ENCODE peak calls at places on chromosomes 13 and 19, in ten cellular contexts. X is aorta; D is IMR-90; I is PC-9; B is effector memory CD4-positive, alpha-beta T cell; Q is mammary epithelial cell; H is small intestine; S is thyroid gland; A is breast epithelium; J is CD8-positive, alpha-beta memory T cell. R is an unnamed sample.

GRCh38 chr19:48806818-48807589 is 3.8 kb downstream of the BCAT2 start:
- DNase-seq in X (no peak), D (peak; percentile 39), I (no peak), B (no peak), Q (no peak), H (peak; percentile 92), S (no peak), A (no peak), J (no peak), R (no peak)

GRCh38 chr19:1874554-1875185 is 10.6 kb downstream of the ABHD17A start:
- DNase-seq in X (no peak), D (no peak), I (no peak), B (no peak), Q (no peak), H (peak; percentile 26), S (no peak), A (no peak), J (peak; percentile 78), R (no peak)

GRCh38 chr13:20825476-20825875 is 51.7 kb upstream of the EEF1AKMT1 start:
- DNase-seq in X (no peak), D (peak; percentile 55), I (no peak), B (no peak), Q (no peak), H (no peak), S (peak; percentile 35), A (no peak), J (no peak), R (no peak)

GRCh38 chr13:33014291-33014690 is 1.9 kb upstream of the KL start:
- DNase-seq in X (no peak), D (no peak), I (peak; percentile 75), B (no peak), Q (no peak), H (no peak), S (no peak), A (no peak), J (no peak), R (no peak)

GRCh38 chr19:38852231-38853044 is 2.7 kb upstream of the HNRNPL start:
- DNase-seq in X (peak; percentile 79), D (peak; percentile 79), I (peak; percentile 81), B (peak; percentile 62), Q (peak; percentile 64), H (peak; percentile 58), S (peak; percentile 68), A (peak; percentile 68), J (peak; percentile 48), R (peak; percentile 79)

GRCh38 chr13:113184568-113185440 is 23.7 kb downstream of the PCID2 start:
- DNase-seq in X (no peak), D (no peak), I (no peak), B (no peak), Q (no peak), H (no peak), S (no peak), A (no peak), J (no peak), R (no peak)

GRCh38 chr19:51735759-51736449 is 12.1 kb upstream of the HAS1 start:
- DNase-seq in X (peak; percentile 83), D (peak; percentile 3), I (no peak), B (no peak), Q (no peak), H (no peak), S (no peak), A (no peak), J (no peak), R (peak; percentile 42)

GRCh38 chr13:25192052-25192451 is 20.0 kb upstream of the AMER2 start:
- DNase-seq in X (no peak), D (no peak), I (no peak), B (no peak), Q (no peak), H (no peak), S (no peak), A (no peak), J (no peak), R (no peak)

GRCh38 chr13:113625965-113626661 is 31.9 kb downstream of the ATP4B start:
- DNase-seq in X (peak; percentile 35), D (peak; percentile 50), I (no peak), B (no peak), Q (no peak), H (no peak), S (no peak), A (peak; percentile 10), J (no peak), R (no peak)

GRCh38 chr13:99803141-99803540 is 168.4 kb downstream of the ZIC5 start:
- DNase-seq in X (no peak), D (no peak), I (no peak), B (no peak), Q (no peak), H (no peak), S (no peak), A (no peak), J (no peak), R (no peak)

GRCh38 chr13:111958612-111959395 is 108.1 kb upstream of the SOX1 start:
- DNase-seq in X (no peak), D (no peak), I (no peak), B (no peak), Q (no peak), H (no peak), S (no peak), A (no peak), J (no peak), R (no peak)
- H3K9me3 ChIP-seq in X (no peaks in the 10 kb centered on the region), D (peaks cover 39% of the 10 kb centered on the region), I (no peaks in the 10 kb centered on the region), B (no peaks in the 10 kb centered on the region), Q (peaks cover 38% of the 10 kb centered on the region), H (no peaks in the 10 kb centered on the region), S (no peaks in the 10 kb centered on the region), A (peaks cover 5% of the 10 kb centered on the region), J (no peaks in the 10 kb centered on the region), R (no peaks in the 10 kb centered on the region)

DNA sequence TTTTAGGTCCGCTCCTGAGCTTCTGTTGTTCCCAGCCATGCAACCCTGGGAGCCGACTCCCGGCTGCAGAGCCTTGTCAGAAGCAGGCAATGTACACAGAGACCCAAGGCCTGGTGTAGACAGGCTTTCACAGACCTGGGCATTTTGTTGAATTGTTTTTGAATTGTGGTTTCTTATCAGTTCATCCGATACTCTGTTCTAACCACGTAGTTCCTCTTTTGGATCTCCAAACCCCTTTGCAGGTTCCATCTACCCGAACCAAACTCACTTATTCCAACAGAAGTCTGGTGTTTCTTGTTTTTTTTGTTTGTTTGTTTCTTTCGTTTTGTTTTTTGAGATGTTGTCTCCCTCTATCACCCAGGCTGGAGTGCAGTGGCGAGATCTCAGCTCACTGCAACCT is 6.3 kb upstream of the NLRP2 start:
- DNase-seq in X (no peak), D (no peak), I (no peak), B (no peak), Q (no peak), H (no peak), S (no peak), A (no peak), J (no peak), R (no peak)
- H3K4me3 ChIP-seq in X (no peak overlapping the region), D (no peak overlapping the region), I (no peak overlapping the region), B (no peak overlapping the region), Q (no peak overlapping the region), H (no peak overlapping the region), S (no peak overlapping the region), A (no peak overlapping the region), J (no peak overlapping the region), R (no peak overlapping the region)

GRCh38 chr13:101767096-101767495 is 314.6 kb downstream of the ITGBL1 start:
- DNase-seq in X (no peak), D (no peak), I (no peak), B (no peak), Q (no peak), H (no peak), S (no peak), A (no peak), J (no peak), R (no peak)

DNA sequence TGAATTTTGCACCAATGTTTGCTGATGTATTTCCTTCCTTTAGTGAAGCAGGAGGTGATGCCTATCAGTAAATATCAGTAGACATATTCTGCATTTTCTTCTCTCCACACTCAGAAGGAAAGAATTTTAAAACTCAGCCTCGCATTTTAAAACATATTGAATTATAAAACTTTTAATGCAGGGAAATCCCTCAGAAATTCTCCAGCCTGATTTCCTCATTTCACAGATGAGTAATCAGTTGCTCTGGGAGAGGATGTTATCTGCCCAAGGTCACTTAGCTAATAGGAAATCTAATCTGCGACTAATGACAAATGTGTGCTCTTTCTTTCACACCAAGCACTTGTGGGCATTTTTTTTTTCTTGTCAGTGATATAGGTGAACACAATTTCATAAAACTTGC is 320.6 kb downstream of the ITGBL1 start:
- DNase-seq in X (no peak), D (no peak), I (peak; percentile 45), B (no peak), Q (no peak), H (no peak), S (no peak), A (no peak), J (no peak), R (no peak)
- H3K27me3 ChIP-seq in X (no peaks in the 10 kb centered on the region), D (peaks cover 1% of the 10 kb centered on the region), I (no peaks in the 10 kb centered on the region), B (no peaks in the 10 kb centered on the region), Q (no peaks in the 10 kb centered on the region), H (no peaks in the 10 kb centered on the region), S (no peaks in the 10 kb centered on the region), A (no peaks in the 10 kb centered on the region), J (no peaks in the 10 kb centered on the region), R (no peaks in the 10 kb centered on the region)

DNA sequence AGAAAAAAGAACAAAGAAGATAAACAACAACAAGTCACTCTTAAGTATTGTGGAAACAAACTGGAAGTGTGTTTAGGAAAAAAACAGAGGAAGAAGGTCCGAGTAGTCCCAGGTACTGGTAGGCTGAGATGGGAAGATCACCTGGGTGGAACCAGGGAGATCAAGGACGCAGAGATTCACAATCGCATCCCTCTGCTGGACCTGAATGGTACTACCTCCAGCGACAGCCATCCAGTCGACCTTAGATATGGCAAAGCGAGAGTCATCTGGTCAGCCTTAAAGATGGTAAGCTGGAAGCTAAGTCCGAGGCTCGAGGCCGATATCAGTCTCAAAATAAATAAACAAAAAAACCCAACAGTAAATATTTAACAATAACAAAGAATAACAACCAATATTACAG is 44.9 kb upstream of the ZNF91 start:
- DNase-seq in X (no peak), D (no peak), I (no peak), B (no peak), Q (no peak), H (no peak), S (no peak), A (no peak), J (no peak), R (no peak)
- H3K9me3 ChIP-seq in X (peaks cover 8% of the 10 kb centered on the region), D (peaks cover 24% of the 10 kb centered on the region), I (peaks cover 45% of the 10 kb centered on the region), B (no peaks in the 10 kb centered on the region), Q (peaks cover 18% of the 10 kb centered on the region), H (peaks cover 3% of the 10 kb centered on the region), S (no peaks in the 10 kb centered on the region), A (peaks cover 5% of the 10 kb centered on the region), J (no peaks in the 10 kb centered on the region), R (no peaks in the 10 kb centered on the region)

GRCh38 chr13:39959497-39959896 is 304.0 kb downstream of the COG6 start:
- DNase-seq in X (no peak), D (no peak), I (no peak), B (no peak), Q (no peak), H (no peak), S (no peak), A (no peak), J (no peak), R (no peak)
- H3K4me3 ChIP-seq in X (no peak overlapping the region), D (no peak overlapping the region), I (no peak overlapping the region), B (no peak overlapping the region), Q (no peak overlapping the region), H (no peak overlapping the region), S (no peak overlapping the region), A (no peak overlapping the region), J (no peak overlapping the region), R (no peak overlapping the region)

GRCh38 chr19:55373318-55373992 is 3.2 kb upstream of the TMEM190 start:
- DNase-seq in X (no peak), D (no peak), I (no peak), B (no peak), Q (no peak), H (no peak), S (no peak), A (no peak), J (no peak), R (no peak)
- H3K27me3 ChIP-seq in X (no peaks in the 10 kb centered on the region), D (no peaks in the 10 kb centered on the region), I (peaks cover 5% of the 10 kb centered on the region), B (peaks cover 61% of the 10 kb centered on the region), Q (no peaks in the 10 kb centered on the region), H (peaks cover 5% of the 10 kb centered on the region), S (peaks cover 46% of the 10 kb centered on the region), A (peaks cover 12% of the 10 kb centered on the region), J (peaks cover 34% of the 10 kb centered on the region), R (peaks cover 74% of the 10 kb centered on the region)

GRCh38 chr19:6890938-6891337 is 3.6 kb downstream of the ADGRE1 start:
- DNase-seq in X (no peak), D (no peak), I (no peak), B (no peak), Q (no peak), H (no peak), S (no peak), A (no peak), J (peak; percentile 44), R (no peak)
- H3K9me3 ChIP-seq in X (peaks cover 8% of the 10 kb centered on the region), D (peaks cover 24% of the 10 kb centered on the region), I (peaks cover 4% of the 10 kb centered on the region), B (peaks cover 3% of the 10 kb centered on the region), Q (peaks cover 12% of the 10 kb centered on the region), H (no peaks in the 10 kb centered on the region), S (no peaks in the 10 kb centered on the region), A (no peaks in the 10 kb centered on the region), J (peaks cover 6% of the 10 kb centered on the region), R (peaks cover 5% of the 10 kb centered on the region)

R was measured in heart left ventricle.